ENCODE peak calls at places on chromosomes 1 and 21, in ten cellular contexts. F, A, Z, Y, C, Q, J, B, S and M are unnamed samples.

GRCh38 chr1:209435654-209436566 is 147.6 kb upstream of the CAMK1G start:
- DNase-seq in J (peak), Z (peak), F (peak), C (peak), Y (peak), Q (peak), A (peak), S (peak), B (peak), M (peak)

GRCh38 chr1:59645893-59646292 is 168.9 kb upstream of the HOOK1 start:
- DNase-seq in J (no peak), Z (no peak), Q (peak), S (no peak), Y (no peak), F (no peak), B (peak), C (no peak), A (no peak), M (no peak)

GRCh38 chr1:201905234-201905890 is 16.7 kb downstream of the SHISA4 start:
- DNase-seq in J (no peak), Y (no peak), C (no peak), Q (no peak), F (no peak), A (no peak), Z (no peak), S (no peak), B (peak), M (no peak)

GRCh38 chr1:167695150-167695549 is 26.6 kb upstream of the MPZL1 start:
- DNase-seq in J (no peak), C (no peak), Q (no peak), F (no peak), S (no peak), B (no peak), A (no peak), Z (no peak), Y (no peak), M (no peak)

GRCh38 chr1:211713231-211713630 is 37.8 kb upstream of the NEK2 start:
- DNase-seq in C (no peak), A (no peak), J (peak), Z (no peak), Y (no peak), S (no peak), F (no peak), B (no peak), Q (no peak), M (no peak)

GRCh38 chr1:114779722-114780121 is 763 bp downstream of the SIKE1 start:
- DNase-seq in F (no peak), B (no peak), Y (no peak), A (no peak), C (no peak), S (no peak), Q (no peak), Z (no peak), J (no peak), M (no peak)

GRCh38 chr1:204359474-204360255 is at the start of gene PLEKHA6:
- DNase-seq in S (peak), Z (no peak), C (no peak), Y (no peak), J (no peak), A (no peak), F (no peak), B (no peak), Q (peak), M (peak)

GRCh38 chr1:54835131-54835898 is 34.2 kb upstream of the TTC22 start:
- DNase-seq in B (no peak), Z (no peak), Q (no peak), C (no peak), J (peak), Y (no peak), F (peak), A (peak), S (no peak), M (no peak)

GRCh38 chr1:159598196-159598595 is 10.6 kb downstream of the APCS start:
- DNase-seq in S (no peak), J (no peak), F (no peak), Q (peak), A (no peak), Y (peak), Z (no peak), B (no peak), C (peak), M (no peak)

GRCh38 chr1:89464008-89464407 is 60.6 kb upstream of the LRRC8B start:
- DNase-seq in B (no peak), Z (no peak), A (no peak), S (no peak), Y (no peak), Q (no peak), F (no peak), J (no peak), C (no peak), M (no peak)

GRCh38 chr1:219703240-219703639 is 90.3 kb upstream of the ZC3H11B start:
- DNase-seq in S (no peak), J (no peak), A (no peak), F (no peak), Q (no peak), Z (no peak), B (no peak), C (no peak), Y (no peak), M (no peak)
- TF ChIP-seq CTCF in S (no peak), J (no peak), A (no peak), F (no peak), Q (no peak), Z (no peak), B (no peak), C (no peak), Y (no peak), M (no peak)

DNA sequence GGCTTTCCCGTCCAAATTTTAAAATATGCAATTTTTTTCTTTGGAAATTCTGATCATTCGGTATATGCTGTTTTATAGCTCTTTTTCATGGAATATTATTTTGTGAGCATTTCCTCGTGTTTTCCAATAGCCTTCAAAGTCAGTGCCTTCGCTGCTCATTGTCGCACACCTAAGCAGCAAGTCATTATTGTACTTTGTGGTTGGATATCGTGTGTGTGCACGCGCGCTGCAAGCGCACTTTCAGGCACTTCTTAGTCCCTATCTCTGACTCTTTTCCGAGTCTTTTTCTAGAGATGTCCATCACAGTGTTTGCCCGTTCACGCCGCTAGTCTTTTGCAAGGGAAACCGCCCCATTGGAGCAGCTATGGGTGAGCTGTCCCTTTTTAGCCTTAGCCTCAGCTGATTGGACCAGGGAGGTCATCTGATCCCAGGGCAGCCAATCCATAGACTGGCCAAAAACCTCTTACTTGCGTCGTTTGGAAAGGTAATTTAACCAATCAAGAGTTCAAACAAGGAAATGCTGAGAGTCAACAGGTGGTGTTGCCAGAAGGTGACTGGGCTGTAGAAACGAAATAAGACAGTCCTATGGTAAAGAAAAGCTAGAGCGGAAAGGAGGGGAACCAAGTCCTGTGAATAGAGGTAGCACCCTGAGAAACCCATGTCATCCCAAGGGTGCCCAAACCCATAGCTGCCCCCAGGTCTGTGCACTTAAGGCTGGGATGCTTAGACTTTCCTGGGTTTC is 710 bp upstream of the HYI start:
- DNase-seq in Y (peak), Q (peak), A (peak), C (no peak), J (no peak), S (peak), Z (peak), B (peak), F (peak), M (peak)
- TF ChIP-seq POLR2A in Y (peak), Q (no peak), A (no peak), C (no peak), J (no peak), S (peak), Z (peak), B (no peak), F (no peak), M (peak)

GRCh38 chr21:36589352-36589971 is 109.5 kb upstream of the SIM2 start:
- DNase-seq in S (no peak), A (peak), Z (no peak), J (no peak), C (no peak), Y (peak), Q (peak), B (no peak), F (no peak), M (peak)
- TF ChIP-seq CTCF in S (peak), A (no peak), Z (no peak), J (no peak), C (peak), Y (peak), Q (peak), B (peak), F (peak), M (peak)

GRCh38 chr1:64469614-64469976 is 334 bp upstream of the CACHD1 start:
- DNase-seq in Z (no peak), F (no peak), S (no peak), C (peak), A (peak), J (peak), B (no peak), Q (no peak), Y (no peak), M (no peak)

GRCh38 chr1:64470670-64471217 is 815 bp downstream of the CACHD1 start:
- DNase-seq in F (no peak), B (peak), A (peak), C (peak), Q (no peak), Z (no peak), Y (peak), S (peak), J (peak), M (peak)

GRCh38 chr1:64469121-64469520 is 808 bp upstream of the CACHD1 start:
- DNase-seq in Y (no peak), C (no peak), Q (no peak), A (peak), Z (no peak), J (no peak), F (no peak), B (no peak), S (no peak), M (peak)

GRCh38 chr1:64471218-64471719 is 1.3 kb downstream of the CACHD1 start:
- DNase-seq in A (peak), F (peak), Y (peak), C (no peak), J (peak), S (peak), Z (no peak), Q (no peak), B (peak), M (peak)

DNA sequence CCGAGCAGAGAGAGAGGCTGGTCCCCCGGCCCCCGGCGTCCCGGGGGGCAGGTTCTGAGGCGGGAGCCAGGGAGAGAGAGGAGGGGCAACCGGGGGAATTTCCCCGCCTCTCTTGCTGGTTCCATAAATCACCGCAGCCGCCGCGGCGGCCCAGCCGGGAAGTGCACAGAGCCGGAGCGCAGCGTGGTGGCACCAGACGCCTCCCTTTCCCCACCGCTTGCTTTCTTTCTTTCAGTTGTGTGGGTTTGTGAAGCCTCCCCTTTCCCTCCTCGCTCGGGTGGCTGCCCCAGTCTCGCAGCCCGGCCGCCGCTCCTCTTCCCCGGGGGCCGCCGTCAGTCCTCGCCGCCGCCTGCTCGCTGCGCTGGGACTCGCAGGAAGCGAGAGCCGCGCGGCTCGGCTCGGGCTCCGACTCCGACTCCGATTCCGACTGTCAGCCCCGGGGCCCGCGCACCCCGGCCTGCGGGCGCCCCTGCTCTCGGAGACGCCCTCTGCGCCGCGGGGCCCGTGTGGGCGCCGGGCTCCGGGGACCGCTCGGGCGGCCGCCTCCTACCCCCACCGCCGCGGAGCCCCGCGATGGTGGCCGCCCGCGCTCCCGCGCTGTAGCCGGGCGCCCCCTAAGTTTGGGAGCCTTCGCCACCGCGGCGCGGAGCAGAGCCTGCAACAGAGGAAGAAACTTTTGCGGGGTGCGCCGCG is at the start of gene CACHD1:
- DNase-seq in Z (peak), S (peak), C (peak), F (peak), B (peak), A (peak), Q (peak), Y (peak), J (peak), M (peak)
- TF ChIP-seq POLR2A in Z (no peak), S (peak), C (peak), F (no peak), B (peak), A (no peak), Q (no peak), Y (peak), J (no peak), M (peak)

DNA sequence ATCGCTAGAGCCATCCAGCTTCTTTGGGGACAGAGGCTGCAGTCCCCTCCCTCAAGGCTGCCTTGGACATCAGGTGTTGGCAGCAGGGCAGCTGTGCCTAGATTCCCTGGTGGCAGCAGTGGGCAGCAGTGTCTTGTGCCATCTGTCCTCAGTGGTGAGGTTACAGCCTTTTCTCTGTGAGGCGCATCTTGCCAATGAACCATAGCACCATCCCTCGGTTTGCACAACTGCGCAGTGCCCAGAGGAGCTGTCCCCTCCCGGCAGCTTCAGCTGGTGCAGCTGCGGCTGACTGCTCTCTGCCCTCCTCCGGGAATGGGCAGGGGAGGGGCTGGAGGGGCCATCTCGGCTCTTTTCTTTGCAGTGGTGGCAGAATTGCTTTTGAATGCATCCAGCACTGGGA is 59.0 kb upstream of the C8B start:
- DNase-seq in C (no peak), B (no peak), S (no peak), J (no peak), Q (no peak), Y (no peak), A (no peak), Z (no peak), F (no peak), M (peak)
- TF ChIP-seq CTCF in C (no peak), B (no peak), S (no peak), J (no peak), Q (no peak), Y (no peak), A (no peak), Z (no peak), F (no peak), M (no peak)